ENCODE peak calls at places on chromosomes 6 and 20, in nine cellular contexts. D is hepatocyte, V is neural progenitor cell, B is GM23338, Q is OCI-LY7, A is GM23248, M is PC-3, Z is HCT116, L is MM.1S. N is an unnamed sample.

GRCh38 chr6:7439243-7439642 is 49.6 kb downstream of the RIOK1 start:
- DNase-seq in D (no peak), V (no peak), B (no peak), L (no peak), A (no peak), Q (peak; percentile 22), M (no peak), Z (no peak), N (no peak)

GRCh38 chr20:50015636-50015992 is 32.8 kb downstream of the SNAI1 start:
- DNase-seq in A (peak; percentile 53), M (no peak), Q (no peak), B (no peak), Z (no peak), L (no peak), V (no peak), D (no peak), N (no peak)

GRCh38 chr6:109790131-109790530 is 99.0 kb downstream of the FIG4 start:
- DNase-seq in Q (no peak), B (peak; percentile 42), M (peak; percentile 29), L (no peak), V (no peak), Z (no peak), A (peak; percentile 67), D (no peak), N (no peak)

GRCh38 chr6:127587875-127588274 is 10.9 kb downstream of the C6orf58 start:
- DNase-seq in M (no peak), A (no peak), V (no peak), Z (no peak), Q (no peak), B (no peak), D (no peak), L (no peak), N (no peak)

GRCh38 chr6:37693079-37693478 is 4.6 kb downstream of the MDGA1 start:
- DNase-seq in B (no peak), L (no peak), V (no peak), Q (no peak), M (peak; percentile 16), D (no peak), Z (no peak), A (no peak), N (no peak)

GRCh38 chr6:152150196-152150595 is 342.7 kb downstream of the ESR1 start:
- DNase-seq in V (no peak), M (no peak), D (no peak), Q (no peak), L (no peak), A (no peak), Z (no peak), B (no peak), N (no peak)

GRCh38 chr6:28988536-28989415 is 16.3 kb downstream of the ZNF311 start:
- DNase-seq in L (no peak), Q (no peak), B (peak; percentile 97), V (peak; percentile 95), D (peak; percentile 90), Z (peak; percentile 73), M (no peak), A (no peak), N (peak; percentile 47)

GRCh38 chr6:51511081-51511480 is 576.3 kb downstream of the PKHD1 start:
- DNase-seq in B (no peak), V (no peak), M (peak; percentile 12), A (no peak), Z (no peak), Q (no peak), L (no peak), D (no peak), N (no peak)

GRCh38 chr6:53544050-53544499 is 826 bp downstream of the GCLC start:
- DNase-seq in V (no peak), M (peak; percentile 33), B (peak; percentile 52), Q (peak; percentile 28), A (peak; percentile 49), D (peak; percentile 37), Z (no peak), L (peak; percentile 9), N (no peak)

GRCh38 chr20:25285091-25285647 is 37.3 kb downstream of the PYGB start:
- DNase-seq in L (no peak), M (no peak), Q (no peak), A (no peak), B (peak; percentile 59), V (no peak), Z (no peak), D (no peak), N (no peak)

GRCh38 chr6:46583711-46584110 is 68.9 kb downstream of the CYP39A1 start:
- DNase-seq in L (no peak), Z (no peak), A (peak; percentile 41), Q (no peak), B (no peak), M (no peak), D (peak; percentile 11), V (no peak), N (no peak)

GRCh38 chr6:64815718-64816117 is 891.3 kb downstream of the EYS start:
- DNase-seq in Q (no peak), V (no peak), B (no peak), D (peak; percentile 10), M (peak; percentile 20), L (no peak), A (no peak), Z (no peak), N (no peak)

DNA sequence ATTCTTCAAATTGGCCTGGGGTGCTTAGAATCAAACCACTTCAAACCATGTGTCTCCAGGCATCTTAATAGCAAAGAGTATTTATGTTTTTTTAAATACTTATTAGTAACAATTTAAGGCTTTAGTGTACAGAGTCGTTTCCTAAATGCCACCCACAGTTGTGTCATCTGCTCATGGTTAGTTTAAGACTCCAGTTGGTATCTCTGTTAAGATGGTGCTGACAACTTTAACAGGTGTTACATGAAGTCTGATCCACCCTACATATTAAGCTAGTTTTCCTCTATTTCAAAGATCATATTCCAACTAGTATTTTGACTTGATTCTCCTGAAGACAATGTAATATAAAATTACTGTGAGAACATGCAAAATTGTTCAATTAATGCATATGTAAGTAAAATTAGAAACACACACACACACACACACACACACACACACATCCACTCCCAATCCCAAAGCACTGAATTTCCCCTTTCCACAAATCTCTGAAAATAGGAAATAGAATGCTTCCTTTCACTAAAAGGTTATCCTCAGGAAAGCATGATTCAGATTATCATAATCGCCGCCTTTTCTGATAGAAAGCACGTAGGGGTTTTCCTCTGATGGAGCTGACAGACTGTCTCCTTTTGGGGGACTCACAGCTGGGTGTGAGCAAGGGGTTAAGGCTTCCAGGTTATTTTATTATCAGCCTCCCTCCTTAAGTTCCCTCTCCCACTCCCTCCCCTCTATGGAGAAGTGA is 10.5 kb downstream of the CNKSR3 start:
- DNase-seq in Z (no peak), B (no peak), D (no peak), A (no peak), L (no peak), V (no peak), M (no peak), Q (no peak), N (no peak)
- TF ChIP-seq EZH2phosphoT487 in Z (no peak), B (no peak), D (no peak), A (no peak), L (no peak), V (no peak), M (no peak), Q (no peak), N (no peak)

DNA sequence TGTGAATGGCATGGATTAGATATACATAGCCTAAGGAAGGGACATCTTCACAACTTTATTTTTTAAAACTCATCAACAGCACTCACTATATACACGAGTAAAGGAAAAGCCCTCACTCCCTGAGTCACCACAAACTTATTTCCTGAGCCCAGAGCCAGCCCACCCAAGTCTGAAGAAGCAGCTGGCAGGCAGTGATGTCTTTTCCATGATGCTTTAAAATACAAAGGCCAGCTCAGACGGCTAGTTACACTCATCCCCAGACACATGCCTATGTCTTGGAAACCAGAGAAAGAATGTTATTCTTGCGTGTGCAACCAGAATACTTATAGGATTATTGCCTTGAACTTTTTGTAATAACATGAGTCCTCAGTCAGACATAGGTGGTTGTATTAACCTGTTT is 114.4 kb downstream of the ADGRG6 start:
- DNase-seq in A (peak; percentile 98), M (peak; percentile 41), D (peak; percentile 52), V (no peak), Q (no peak), Z (no peak), L (no peak), B (peak; percentile 20), N (no peak)
- TF ChIP-seq EZH2phosphoT487 in A (no peak), M (no peak), D (no peak), V (no peak), Q (no peak), Z (no peak), L (no peak), B (no peak), N (no peak)

DNA sequence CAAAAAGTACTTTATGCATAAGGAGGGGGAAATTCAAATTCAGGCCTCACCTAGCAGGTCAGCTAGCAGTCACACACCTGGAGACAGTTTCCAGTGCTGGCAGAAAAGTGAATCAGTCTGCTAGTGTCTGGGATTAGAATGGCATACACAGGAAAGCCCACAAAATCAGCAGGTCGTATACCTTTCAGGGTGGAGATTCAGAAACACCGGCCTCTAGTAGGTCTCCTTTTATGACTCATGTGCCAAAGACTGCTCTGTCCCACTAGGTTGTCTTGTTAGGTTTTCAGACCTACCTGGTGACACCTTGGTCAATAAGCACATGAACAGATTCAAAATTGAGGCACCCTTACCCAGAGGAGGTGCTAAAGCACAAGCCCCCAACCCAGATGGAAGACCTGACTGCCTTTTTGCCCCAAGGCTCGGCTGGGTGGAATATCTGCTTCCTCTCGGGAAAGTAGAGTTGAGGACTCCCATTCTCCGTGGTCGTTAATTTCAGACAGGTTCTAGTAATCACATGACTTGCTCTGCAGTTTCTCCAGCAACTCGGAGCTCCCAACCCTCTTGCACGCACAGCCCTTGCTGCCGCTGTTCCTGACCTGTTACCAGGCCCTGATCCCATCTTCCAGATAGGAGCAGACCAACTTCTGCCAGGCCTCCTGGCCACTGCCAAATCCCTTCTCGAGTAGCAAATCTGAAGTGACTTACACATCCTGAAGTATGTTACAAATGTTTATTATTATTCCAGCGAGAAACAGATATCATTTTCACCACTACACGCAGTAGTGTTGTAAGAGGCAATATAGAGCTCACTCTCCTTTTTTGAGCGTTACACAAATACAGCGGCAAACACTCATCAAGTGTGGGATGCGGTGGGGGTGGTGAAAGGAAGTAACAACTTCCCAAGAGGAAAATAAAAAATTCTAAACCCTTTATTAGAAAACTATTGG is 46.6 kb downstream of the AGPAT4 start:
- DNase-seq in Z (no peak), V (no peak), M (no peak), A (no peak), L (no peak), Q (no peak), B (no peak), D (no peak), N (no peak)
- TF ChIP-seq EZH2phosphoT487 in Z (no peak), V (no peak), M (no peak), A (no peak), L (no peak), Q (no peak), B (no peak), D (no peak), N (no peak)

DNA sequence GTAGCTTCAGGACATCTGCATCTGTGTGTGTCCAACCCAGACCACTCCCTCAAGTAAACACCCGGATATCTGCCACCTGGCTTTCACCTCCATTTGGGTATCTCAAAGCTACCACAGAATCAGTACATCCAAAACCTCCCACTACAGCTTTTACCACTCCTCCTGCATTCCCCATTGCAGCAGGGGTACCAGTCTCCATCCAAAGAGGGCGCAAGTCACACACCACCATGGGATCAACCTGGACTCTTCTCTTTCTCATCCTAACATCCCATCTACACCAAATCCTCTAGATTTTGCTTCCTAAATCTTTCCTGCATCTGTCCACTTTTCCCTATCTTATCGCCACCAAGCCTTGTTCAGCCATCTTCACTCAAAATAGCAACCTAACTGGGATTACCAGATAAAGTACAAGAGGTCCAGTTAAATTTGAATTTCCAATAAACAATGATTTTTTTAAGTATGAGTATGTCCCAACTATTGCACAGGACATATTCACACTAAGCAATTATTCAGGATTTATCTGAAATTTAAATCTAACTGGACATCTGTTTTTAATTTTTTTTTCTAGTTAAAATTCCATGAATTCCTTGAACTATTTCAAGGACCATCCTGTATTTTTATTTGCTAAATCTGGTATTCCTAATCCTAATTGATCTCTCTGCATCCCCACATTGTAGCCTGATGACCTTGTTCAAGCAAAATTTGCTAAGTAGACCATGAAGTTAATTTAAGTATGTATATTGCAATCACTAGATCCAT is 164.3 kb upstream of the MLN start:
- DNase-seq in Q (no peak), V (peak; percentile 67), A (peak; percentile 29), B (peak; percentile 82), M (peak; percentile 37), Z (peak; percentile 13), D (no peak), L (no peak), N (peak; percentile 64)
- TF ChIP-seq EZH2phosphoT487 in Q (no peak), V (no peak), A (no peak), B (no peak), M (no peak), Z (no peak), D (no peak), L (no peak), N (no peak)

N was measured in SK-N-SH.